ENCODE peak calls at places on chromosomes 11 and 22, in five cellular contexts. O is Peyer's patch, L is transverse colon, D is sigmoid colon, R is stomach. J is an unnamed sample. For H3K27me3 and H3K36me3, the result is how much of the 10 kb centered on the place peaks cover.

GRCh38 chr11:93704237-93704636 is 37.1 kb downstream of the TAF1D start:
- DNase-seq in O (no peak), L (no peak), D (no peak), R (no peak), J (no peak)

GRCh38 chr11:35142481-35143207 is 3.7 kb downstream of the CD44 start:
- DNase-seq in O (no peak), L (peak), D (no peak), R (no peak), J (no peak)

GRCh38 chr22:37178350-37179125 is 9.5 kb downstream of the C1QTNF6 start:
- DNase-seq in O (peak), L (peak), D (no peak), R (peak), J (no peak)

GRCh38 chr22:33357894-33358440 is 299.8 kb upstream of the SYN3 start:
- DNase-seq in O (no peak), L (no peak), D (no peak), R (no peak), J (no peak)

GRCh38 chr11:96464695-96465307 is 75.0 kb downstream of the JRKL start:
- DNase-seq in O (no peak), L (no peak), D (no peak), R (no peak), J (no peak)

GRCh38 chr11:2507945-2508749 is 63.3 kb downstream of the KCNQ1 start:
- DNase-seq in O (no peak), L (peak), D (peak), R (no peak), J (no peak)

GRCh38 chr22:39209756-39210155 is 35.0 kb downstream of the PDGFB start:
- DNase-seq in O (no peak), L (no peak), D (peak), R (no peak), J (no peak)

GRCh38 chr22:39967996-39968968 is 8.1 kb downstream of the TMA7B start:
- DNase-seq in O (no peak), L (no peak), D (peak), R (no peak), J (no peak)

GRCh38 chr11:109112748-109113378 is 309.1 kb upstream of the C11orf87 start:
- DNase-seq in O (no peak), L (no peak), D (no peak), R (no peak), J (no peak)

GRCh38 chr11:70733327-70734325 is 335.3 kb downstream of the CTTN start:
- DNase-seq in O (no peak), L (no peak), D (no peak), R (no peak), J (no peak)

GRCh38 chr22:17867160-17867785 is 93.0 kb upstream of the BID start:
- DNase-seq in O (peak), L (peak), D (peak), R (no peak), J (no peak)

GRCh38 chr11:29300441-29300840 is 716.4 kb downstream of the KCNA4 start:
- DNase-seq in O (no peak), L (no peak), D (no peak), R (no peak), J (no peak)

GRCh38 chr22:44648821-44649566 is 53.0 kb upstream of the PRR5 start:
- DNase-seq in O (no peak), L (peak), D (peak), R (no peak), J (no peak)

GRCh38 chr11:67416416-67417335 is 1.2 kb downstream of the CARNS1 start:
- DNase-seq in O (no peak), L (no peak), D (no peak), R (peak), J (no peak)

GRCh38 chr11:18802381-18803257 is 11.0 kb upstream of the PTPN5 start:
- DNase-seq in O (no peak), L (peak), D (no peak), R (peak), J (no peak)

GRCh38 chr11:108224908-108225786 is 2.3 kb downstream of the ATM start:
- DNase-seq in O (no peak), L (no peak), D (no peak), R (no peak), J (no peak)

GRCh38 chr22:27790396-27791216 is 10.9 kb downstream of the MN1 start:
- DNase-seq in O (no peak), L (no peak), D (no peak), R (no peak), J (no peak)

GRCh38 chr22:27792452-27793165 is 8.9 kb downstream of the MN1 start:
- DNase-seq in O (no peak), L (no peak), D (no peak), R (no peak), J (no peak)

GRCh38 chr22:27788889-27789288 is 12.7 kb downstream of the MN1 start:
- DNase-seq in O (no peak), L (no peak), D (no peak), R (no peak), J (no peak)

GRCh38 chr22:27794244-27794643 is 7.3 kb downstream of the MN1 start:
- DNase-seq in O (no peak), L (no peak), D (no peak), R (no peak), J (no peak)

DNA sequence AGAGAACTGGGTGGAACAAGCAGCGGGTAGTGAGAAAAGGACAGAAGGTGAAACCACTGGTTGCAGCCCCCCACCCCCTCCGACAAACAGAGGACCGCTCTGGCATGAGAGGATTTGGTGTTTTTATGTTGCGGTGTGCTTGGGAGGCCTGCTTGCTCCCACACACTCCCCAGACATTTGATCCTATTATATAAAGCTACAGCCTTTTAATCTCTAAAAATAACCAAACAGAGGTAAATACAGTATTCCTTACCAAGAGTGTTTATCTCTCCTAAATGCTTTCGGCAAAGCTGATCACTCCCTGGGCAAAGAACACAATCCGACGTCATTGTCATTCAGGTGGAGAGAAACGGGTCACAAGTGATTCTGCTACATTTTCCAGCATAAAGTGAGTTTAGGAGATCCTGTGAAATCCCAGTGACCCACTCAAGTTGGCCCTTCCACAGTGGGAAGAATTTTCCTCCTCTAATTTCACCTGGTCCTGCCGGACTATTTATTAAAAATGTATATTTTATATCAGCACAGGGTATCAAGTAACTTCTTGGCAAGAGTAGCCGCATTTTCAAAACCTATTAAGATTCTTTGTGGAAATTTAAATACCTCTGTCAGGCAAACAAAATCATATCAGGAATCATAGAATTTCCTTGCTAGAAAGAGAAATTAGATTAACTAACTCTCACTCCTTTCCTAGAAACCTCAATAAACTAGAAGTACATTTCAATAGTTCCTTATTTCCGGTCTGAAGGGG is 9.9 kb downstream of the MN1 start:
- DNase-seq in O (no peak), L (no peak), D (no peak), R (no peak), J (no peak)
- H3K27ac ChIP-seq in O (no peak), L (peak), D (peak), R (peak), J (peak)

DNA sequence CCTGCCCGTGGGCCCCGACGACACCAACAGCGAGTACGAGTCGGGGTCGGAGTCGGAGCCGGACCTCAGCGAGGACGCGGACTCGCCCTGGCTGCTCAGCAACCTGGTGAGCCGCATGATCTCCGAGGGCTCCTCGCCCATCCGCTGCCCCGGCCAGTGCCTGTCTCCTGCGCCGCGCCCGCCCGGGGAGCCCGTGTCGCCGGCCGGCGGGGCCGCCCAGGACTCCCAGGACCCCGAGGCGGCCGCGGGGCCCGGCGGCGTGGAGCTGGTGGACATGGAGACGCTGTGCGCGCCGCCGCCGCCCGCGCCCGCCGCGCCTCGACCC is 3.6 kb downstream of the MAPK8IP2 start:
- DNase-seq in O (no peak), L (no peak), D (no peak), R (no peak), J (no peak)
- H3K27me3 ChIP-seq in O (under half), L (half or more), D (half or more), R (under half), J (under half)

GRCh38 chr22:35324762-35325161 is 25.1 kb downstream of the TOM1 start:
- DNase-seq in O (no peak), L (no peak), D (no peak), R (no peak), J (no peak)

GRCh38 chr22:35322126-35322525 is 22.4 kb downstream of the TOM1 start:
- DNase-seq in O (no peak), L (no peak), D (no peak), R (no peak), J (peak)

GRCh38 chr22:35324067-35324466 is 24.4 kb downstream of the TOM1 start:
- DNase-seq in O (no peak), L (no peak), D (no peak), R (no peak), J (no peak)

GRCh38 chr22:35323305-35323704 is 23.6 kb downstream of the TOM1 start:
- DNase-seq in O (no peak), L (no peak), D (no peak), R (no peak), J (no peak)

GRCh38 chr22:35322893-35323292 is 23.2 kb downstream of the TOM1 start:
- DNase-seq in O (no peak), L (no peak), D (no peak), R (no peak), J (no peak)
- H3K36me3 ChIP-seq in O (half or more), L (under half), D (half or more), R (half or more), J (half or more)

GRCh38 chr11:122210378-122210995 is 94.5 kb upstream of the BLID start:
- DNase-seq in O (no peak), L (no peak), D (no peak), R (no peak), J (no peak)
- H3K27ac ChIP-seq in O (no peak), L (no peak), D (peak), R (peak), J (no peak)

GRCh38 chr11:79439893-79440450 is 858 bp downstream of the TENM4 start:
- DNase-seq in O (no peak), L (no peak), D (peak), R (no peak), J (no peak)
- H3K27me3 ChIP-seq in O (under half), L (half or more), D (half or more), R (half or more), J (half or more)

DNA sequence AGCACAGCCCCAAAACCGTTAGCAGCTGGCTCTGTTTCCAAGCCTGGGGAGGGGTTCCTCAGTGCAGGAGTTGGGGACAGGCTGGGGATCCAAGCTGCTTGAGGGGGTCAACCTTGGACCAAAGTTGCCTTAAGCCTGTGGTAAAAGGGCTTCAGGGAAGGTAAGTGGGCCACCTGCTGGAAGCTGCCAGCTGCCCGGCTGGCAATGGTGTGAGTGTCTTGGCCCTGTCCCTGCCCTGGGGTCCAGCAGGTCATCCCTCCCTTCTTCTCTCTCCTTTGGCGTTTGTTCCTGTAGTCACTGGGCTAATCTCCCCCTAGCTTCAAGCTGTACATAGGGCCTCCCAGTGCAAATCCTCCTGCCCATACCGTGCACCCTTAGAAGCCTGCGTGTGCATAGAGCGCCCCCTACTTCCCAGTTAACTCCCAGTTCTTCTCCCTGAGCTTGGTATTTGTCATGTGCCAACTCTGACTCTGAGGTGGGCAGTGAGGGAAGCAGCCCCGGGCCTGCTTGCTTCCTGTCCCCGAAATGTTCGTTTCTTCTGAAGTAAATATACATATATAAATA is 4.4 kb downstream of the TMEM258 start:
- DNase-seq in O (no peak), L (peak), D (no peak), R (peak), J (no peak)
- H3K36me3 ChIP-seq in O (half or more), L (under half), D (under half), R (half or more), J (under half)

J was measured in gastrocnemius medialis.